ENCODE peak calls at places on chromosomes 3 and 15, in ten cellular contexts. Q is RWPE2, K is AG10803, T is GM20000, I is ovary, O is PC-3, R is upper lobe of left lung, L is H9, A is NB4, Z is mammary epithelial cell. V is an unnamed sample.

GRCh38 chr3:130779486-130779885 is 32.9 kb upstream of the PIK3R4 start:
- DNase-seq in Z (no peak), R (no peak), T (no peak), I (no peak), O (no peak), A (no peak), Q (no peak), K (no peak), L (no peak), V (no peak)

GRCh38 chr3:24496529-24497482 is 2.2 kb upstream of the THRB start:
- DNase-seq in T (peak), A (peak), I (peak), K (peak), O (peak), L (peak), Z (no peak), Q (no peak), R (peak), V (no peak)

GRCh38 chr3:13069495-13069894 is 3.7 kb downstream of the IQSEC1 start:
- DNase-seq in I (no peak), A (peak), Q (no peak), Z (no peak), L (no peak), R (no peak), T (peak), O (no peak), K (no peak), V (no peak)

GRCh38 chr3:100454684-100455083 is 37.7 kb upstream of the TMEM45A start:
- DNase-seq in K (no peak), A (no peak), T (no peak), Z (no peak), O (no peak), Q (no peak), L (no peak), R (no peak), I (no peak), V (no peak)

GRCh38 chr3:111723293-111723963 is 128.3 kb upstream of the ZBED2 start:
- DNase-seq in Q (no peak), I (no peak), R (no peak), Z (peak), K (peak), T (no peak), A (no peak), O (peak), L (no peak), V (no peak)

GRCh38 chr3:188954590-188955208 is 217.1 kb upstream of the TPRG1 start:
- DNase-seq in O (peak), L (peak), K (peak), A (peak), I (peak), Z (peak), Q (peak), R (peak), T (peak), V (peak)

GRCh38 chr15:60973637-60974415 is 255.3 kb downstream of the RORA start:
- DNase-seq in Z (peak), T (no peak), O (peak), A (no peak), L (no peak), R (no peak), Q (no peak), K (peak), I (no peak), V (no peak)

GRCh38 chr15:54979949-54980348 is 216.8 kb downstream of the RSL24D1 start:
- DNase-seq in Z (no peak), K (no peak), Q (no peak), L (no peak), I (no peak), T (no peak), R (no peak), O (no peak), A (no peak), V (no peak)

GRCh38 chr3:56110886-56111285 is 357.4 kb downstream of the ERC2 start:
- DNase-seq in Q (no peak), K (no peak), L (no peak), R (no peak), T (no peak), A (no peak), Z (no peak), I (no peak), O (no peak), V (no peak)

GRCh38 chr15:30885814-30886213 is 17.9 kb upstream of the FAN1 start:
- DNase-seq in Q (no peak), I (no peak), O (peak), R (no peak), A (peak), L (peak), Z (no peak), K (peak), T (no peak), V (no peak)

GRCh38 chr3:13580256-13581023 is 31.5 kb downstream of the FBLN2 start:
- DNase-seq in I (no peak), O (no peak), K (no peak), R (no peak), A (no peak), Q (peak), L (no peak), T (no peak), Z (peak), V (no peak)

GRCh38 chr15:80565988-80566387 is 129.1 kb upstream of the ABHD17C start:
- DNase-seq in R (no peak), A (no peak), Q (no peak), T (no peak), L (no peak), K (no peak), O (no peak), I (no peak), Z (no peak), V (no peak)

GRCh38 chr15:38642689-38643270 is 78.2 kb upstream of the RASGRP1 start:
- DNase-seq in R (no peak), T (no peak), I (no peak), Z (no peak), Q (no peak), L (no peak), K (no peak), O (no peak), A (no peak), V (no peak)

GRCh38 chr3:155173771-155174170 is 93.7 kb downstream of the MME start:
- DNase-seq in Q (no peak), A (no peak), T (no peak), K (no peak), O (no peak), Z (no peak), L (no peak), I (no peak), R (no peak), V (no peak)

GRCh38 chr3:98013428-98014349 is 21.4 kb downstream of the GABRR3 start:
- DNase-seq in I (no peak), Q (no peak), L (no peak), O (peak), Z (peak), T (no peak), R (no peak), K (no peak), A (no peak), V (no peak)

GRCh38 chr3:23052230-23053019 is 150.7 kb upstream of the UBE2E2 start:
- DNase-seq in I (no peak), T (no peak), O (peak), K (no peak), L (peak), R (no peak), Z (no peak), Q (no peak), A (no peak), V (no peak)

GRCh38 chr3:134463676-134464611 is 21.8 kb downstream of the ANAPC13 start:
- DNase-seq in I (peak), A (no peak), Z (peak), K (peak), R (no peak), Q (no peak), L (peak), T (no peak), O (no peak), V (peak)

GRCh38 chr3:62723636-62724217 is 151.5 kb downstream of the CADPS start:
- DNase-seq in A (no peak), K (no peak), T (no peak), O (no peak), Q (no peak), Z (no peak), R (no peak), L (peak), I (no peak), V (no peak)

GRCh38 chr3:138943724-138944131 is 3.2 kb downstream of the FOXL2 start:
- DNase-seq in T (no peak), Z (no peak), L (no peak), K (no peak), Q (no peak), I (no peak), A (no peak), R (no peak), O (peak), V (no peak)

GRCh38 chr3:23806322-23807160 is 786 bp downstream of the UBE2E1 start:
- DNase-seq in Z (no peak), R (peak), O (no peak), T (peak), Q (no peak), I (peak), L (peak), A (peak), K (no peak), V (peak)

GRCh38 chr3:57815034-57815433 is 58.9 kb downstream of the SLMAP start:
- DNase-seq in Q (no peak), O (no peak), I (no peak), A (peak), R (no peak), T (no peak), L (no peak), Z (no peak), K (no peak), V (no peak)

GRCh38 chr3:89107461-89108035 is at the start of gene EPHA3:
- DNase-seq in Q (peak), A (no peak), Z (peak), O (no peak), I (no peak), K (peak), R (peak), L (peak), T (peak), V (peak)

GRCh38 chr3:15332405-15333098 is at the start of gene SH3BP5:
- DNase-seq in A (peak), O (peak), R (peak), L (peak), Q (no peak), I (peak), K (peak), T (peak), Z (peak), V (peak)

GRCh38 chr3:70360985-70361384 is 48.5 kb upstream of the MDFIC2 start:
- DNase-seq in I (no peak), O (peak), Z (peak), T (peak), Q (no peak), R (no peak), A (peak), L (no peak), K (peak), V (no peak)

GRCh38 chr3:131728898-131729297 is 226.1 kb upstream of the MRPL3 start:
- DNase-seq in A (no peak), K (no peak), I (no peak), L (no peak), O (peak), T (no peak), R (no peak), Q (no peak), Z (peak), V (no peak)

DNA sequence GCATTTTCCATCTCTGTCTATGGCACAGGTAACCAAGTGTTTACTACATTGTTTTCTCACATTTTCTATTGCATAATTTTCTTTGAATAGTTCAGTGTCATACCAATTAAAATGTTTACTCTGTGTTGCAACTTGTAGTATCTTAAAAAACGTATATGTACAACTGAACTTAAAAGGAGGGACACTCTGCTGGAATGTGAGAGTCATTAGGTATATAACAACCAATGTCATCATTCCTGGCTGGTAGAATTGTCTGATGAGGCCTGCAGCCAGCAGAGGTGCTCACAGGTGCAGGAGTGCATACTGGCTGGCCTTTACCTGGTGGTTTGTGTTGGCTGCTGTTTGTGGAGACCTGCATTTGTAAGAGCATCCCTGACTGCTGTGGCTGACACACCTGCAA is 19.1 kb upstream of the RARRES1 start:
- DNase-seq in A (no peak), I (no peak), O (no peak), Q (no peak), T (no peak), R (no peak), L (no peak), K (no peak), Z (no peak), V (no peak)
- TF ChIP-seq CTCF in A (no peak), I (no peak), O (no peak), Q (no peak), T (no peak), R (no peak), L (no peak), K (no peak), Z (no peak), V (no peak)

GRCh38 chr15:70505411-70505919 is 257.9 kb downstream of the UACA start:
- DNase-seq in Z (peak), Q (peak), A (peak), K (peak), O (peak), L (no peak), I (no peak), R (peak), T (no peak), V (no peak)
- TF ChIP-seq CTCF in Z (no peak), Q (peak), A (no peak), K (no peak), O (no peak), L (no peak), I (no peak), R (no peak), T (no peak), V (no peak)

DNA sequence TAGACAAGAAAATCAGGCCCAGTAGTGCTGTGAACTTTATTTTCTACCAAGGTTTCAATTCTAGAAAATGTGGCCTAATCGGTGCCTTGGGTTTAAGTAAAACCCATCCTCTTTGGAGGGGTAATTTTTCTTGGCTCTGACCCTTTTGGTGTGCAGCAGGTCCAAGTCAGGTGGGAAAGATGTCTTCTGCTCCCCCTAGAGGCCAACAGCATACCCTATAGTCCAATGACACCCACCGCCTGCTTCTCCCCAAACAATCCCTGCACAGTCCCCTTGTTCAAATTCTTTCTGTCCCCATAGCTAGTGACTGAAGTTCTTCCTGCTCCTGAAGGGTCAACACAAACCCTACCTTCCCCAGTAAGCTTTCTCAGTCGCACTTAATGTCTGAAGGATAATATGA is 261.8 kb upstream of the GOLGA6L4 start:
- DNase-seq in I (no peak), Q (no peak), Z (no peak), R (no peak), K (no peak), O (peak), T (peak), L (no peak), A (peak), V (no peak)
- TF ChIP-seq CTCF in I (no peak), Q (peak), Z (peak), R (no peak), K (peak), O (peak), T (peak), L (peak), A (peak), V (peak)

GRCh38 chr3:151117044-151117443 is 31.6 kb downstream of the MED12L start:
- DNase-seq in A (no peak), T (no peak), I (no peak), R (no peak), O (no peak), Q (no peak), Z (no peak), L (no peak), K (no peak), V (no peak)
- TF ChIP-seq CTCF in A (no peak), T (no peak), I (no peak), R (no peak), O (peak), Q (peak), Z (no peak), L (peak), K (no peak), V (no peak)

GRCh38 chr3:181103605-181104004 is 114.1 kb upstream of the DNAJC19 start:
- DNase-seq in L (peak), A (peak), I (no peak), T (no peak), Z (peak), K (no peak), Q (no peak), O (peak), R (no peak), V (no peak)
- TF ChIP-seq CTCF in L (peak), A (peak), I (no peak), T (no peak), Z (peak), K (no peak), Q (peak), O (peak), R (no peak), V (peak)

DNA sequence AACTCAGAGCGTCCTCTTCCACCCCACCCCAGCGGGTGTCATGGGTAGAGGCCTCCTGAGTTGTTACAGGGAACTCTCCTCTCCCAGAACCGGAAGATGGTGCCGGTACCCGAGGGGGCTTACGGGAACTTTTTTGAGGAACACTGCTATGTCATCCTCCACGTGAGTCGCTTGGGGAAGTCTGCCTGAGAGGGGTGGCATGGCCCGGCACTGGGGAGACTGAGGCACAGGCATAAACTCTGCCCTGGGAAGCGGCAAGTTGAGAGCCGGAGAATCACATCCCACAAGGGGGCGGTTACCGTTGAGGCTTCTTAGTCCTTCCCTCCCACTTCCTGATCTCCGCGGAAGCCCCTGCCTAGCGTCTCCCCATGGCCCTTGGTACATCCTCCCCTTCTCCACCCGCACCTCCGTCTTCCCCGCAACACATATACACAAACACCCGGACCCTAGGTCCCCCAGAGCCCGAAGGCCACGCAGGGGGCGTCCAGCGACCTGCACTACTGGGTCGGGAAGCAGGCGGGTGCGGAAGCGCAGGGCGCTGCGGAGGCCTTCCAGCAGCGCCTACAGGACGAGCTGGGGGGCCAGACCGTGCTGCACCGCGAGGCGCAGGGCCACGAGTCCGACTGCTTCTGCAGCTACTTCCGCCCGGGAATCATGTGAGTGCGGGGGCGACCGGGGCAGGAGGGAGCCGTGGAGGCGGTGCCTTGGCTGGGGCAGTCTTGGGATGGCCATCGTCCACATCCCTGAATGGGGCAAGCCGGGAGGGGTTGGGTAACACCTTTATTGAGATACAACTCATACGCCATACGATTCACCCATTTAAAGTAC is 3.4 kb downstream of the VILL start:
- DNase-seq in I (peak), L (peak), T (peak), K (peak), Z (no peak), O (no peak), R (peak), A (peak), Q (peak), V (no peak)
- TF ChIP-seq CTCF in I (no peak), L (peak), T (no peak), K (no peak), Z (no peak), O (no peak), R (peak), A (no peak), Q (no peak), V (no peak)

GRCh38 chr15:77527831-77528231 is 104.9 kb downstream of the LINGO1 start:
- DNase-seq in A (no peak), L (no peak), O (no peak), Q (peak), T (no peak), Z (no peak), I (no peak), R (no peak), K (no peak), V (no peak)

GRCh38 chr15:77529394-77530159 is 103.1 kb downstream of the LINGO1 start:
- DNase-seq in O (no peak), K (no peak), Q (peak), Z (no peak), T (no peak), R (no peak), L (no peak), I (no peak), A (no peak), V (no peak)

GRCh38 chr15:77527164-77527778 is 105.4 kb downstream of the LINGO1 start:
- DNase-seq in K (peak), R (no peak), A (no peak), Q (peak), O (peak), Z (peak), T (no peak), L (peak), I (peak), V (no peak)

GRCh38 chr15:77528968-77529319 is 103.8 kb downstream of the LINGO1 start:
- DNase-seq in K (no peak), L (no peak), I (peak), Q (no peak), O (no peak), A (no peak), T (no peak), R (no peak), Z (no peak), V (no peak)

GRCh38 chr15:77528290-77528967 is 104.3 kb downstream of the LINGO1 start:
- DNase-seq in K (no peak), R (no peak), T (no peak), Z (no peak), A (no peak), L (no peak), O (no peak), I (no peak), Q (peak), V (no peak)
- TF ChIP-seq CTCF in K (no peak), R (no peak), T (no peak), Z (no peak), A (no peak), L (no peak), O (no peak), I (no peak), Q (no peak), V (no peak)

GRCh38 chr3:126546549-126547239 is 12.0 kb downstream of the C3orf22 start:
- DNase-seq in A (no peak), Q (peak), K (no peak), O (no peak), Z (no peak), L (peak), R (peak), I (no peak), T (no peak), V (no peak)
- TF ChIP-seq CTCF in A (no peak), Q (no peak), K (no peak), O (no peak), Z (no peak), L (no peak), R (no peak), I (no peak), T (no peak), V (no peak)

DNA sequence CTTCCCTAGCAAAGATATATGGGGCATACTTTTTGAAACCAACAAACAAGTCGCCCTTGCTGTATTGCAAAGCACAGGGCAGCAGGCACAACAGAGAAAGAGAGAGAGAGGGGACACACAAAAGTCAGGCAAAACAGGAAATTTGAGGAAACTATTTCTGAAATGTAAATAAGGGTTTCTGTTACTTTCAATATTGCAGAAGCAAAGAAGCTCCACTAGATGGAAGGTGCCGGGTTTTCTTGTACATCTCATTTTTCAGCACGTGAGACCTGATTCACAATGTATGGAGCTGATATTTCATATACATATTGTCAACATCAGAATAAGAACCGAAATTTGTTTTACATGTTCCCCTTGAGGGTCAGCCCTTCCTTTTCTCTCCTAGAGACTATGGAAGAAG is 127.4 kb downstream of the FOXP1 start:
- DNase-seq in Q (no peak), I (no peak), A (peak), R (no peak), L (no peak), O (no peak), Z (no peak), K (peak), T (no peak), V (no peak)
- TF ChIP-seq CTCF in Q (no peak), I (no peak), A (no peak), R (no peak), L (no peak), O (no peak), Z (peak), K (peak), T (no peak), V (no peak)

V was measured in type B pancreatic cell.